ENCODE peak calls at places on chromosomes 1 and 21, in eight cellular contexts. I is T-helper 1 cell, D is coronary artery, X is A172, Q is EL, Y is EH, G is OCI-M1, U is SK-N-DZ. R is an unnamed sample.

GRCh38 chr1:102834688-102835320 is 273.5 kb downstream of the COL11A1 start:
- DNase-seq in I (no peak), D (no peak), X (peak; percentile 20), Q (peak; percentile 64), Y (peak; percentile 91), G (no peak), U (no peak), R (no peak)

GRCh38 chr1:26148887-26149286 is 10.0 kb upstream of the FAM110D start:
- DNase-seq in I (no peak), D (no peak), X (no peak), Q (no peak), Y (no peak), G (no peak), U (no peak), R (no peak)

GRCh38 chr1:61851849-61852692 is 109.8 kb downstream of the PATJ start:
- DNase-seq in I (no peak), D (no peak), X (peak; percentile 62), Q (peak; percentile 65), Y (peak; percentile 77), G (peak; percentile 79), U (peak; percentile 59), R (no peak)

GRCh38 chr1:20290624-20291597 is at the start of gene VWA5B1:
- DNase-seq in I (no peak), D (no peak), X (no peak), Q (no peak), Y (no peak), G (no peak), U (no peak), R (no peak)

GRCh38 chr1:45721207-45721606 is 29.2 kb downstream of the IPP start:
- DNase-seq in I (no peak), D (no peak), X (no peak), Q (peak; percentile 66), Y (peak; percentile 94), G (no peak), U (no peak), R (no peak)

GRCh38 chr1:81305997-81306452 is 494.7 kb upstream of the ADGRL2 start:
- DNase-seq in I (no peak), D (no peak), X (peak; percentile 43), Q (peak; percentile 36), Y (peak; percentile 40), G (peak; percentile 62), U (peak; percentile 89), R (no peak)

GRCh38 chr1:94093996-94094395 is 27.0 kb downstream of the ABCA4 start:
- DNase-seq in I (no peak), D (no peak), X (no peak), Q (peak; percentile 36), Y (no peak), G (no peak), U (no peak), R (no peak)

GRCh38 chr1:180098242-180098995 is 56.2 kb upstream of the QSOX1 start:
- DNase-seq in I (no peak), D (no peak), X (peak; percentile 61), Q (peak; percentile 83), Y (peak; percentile 79), G (peak; percentile 24), U (no peak), R (no peak)

GRCh38 chr1:204166237-204166636 is at the start of gene REN:
- DNase-seq in I (no peak), D (no peak), X (no peak), Q (no peak), Y (no peak), G (no peak), U (no peak), R (no peak)

GRCh38 chr1:206786212-206786886 is 14.1 kb upstream of the IL10 start:
- DNase-seq in I (no peak), D (no peak), X (no peak), Q (no peak), Y (no peak), G (no peak), U (no peak), R (no peak)

GRCh38 chr1:182484531-182485257 is 34.7 kb downstream of the RGSL1 start:
- DNase-seq in I (no peak), D (no peak), X (no peak), Q (no peak), Y (no peak), G (peak; percentile 73), U (peak; percentile 1), R (no peak)

GRCh38 chr1:230167419-230167852 is 100.4 kb downstream of the GALNT2 start:
- DNase-seq in I (peak; percentile 21), D (no peak), X (peak; percentile 55), Q (peak; percentile 54), Y (peak; percentile 53), G (peak; percentile 83), U (peak; percentile 62), R (peak; percentile 18)

GRCh38 chr1:17239420-17239819 is 9.5 kb upstream of the PADI3 start:
- DNase-seq in I (no peak), D (no peak), X (peak; percentile 82), Q (peak; percentile 88), Y (peak; percentile 94), G (peak; percentile 83), U (peak; percentile 65), R (no peak)

GRCh38 chr1:20992327-20993056 is 184.2 kb downstream of the EIF4G3 start:
- DNase-seq in I (no peak), D (no peak), X (no peak), Q (no peak), Y (peak; percentile 42), G (no peak), U (no peak), R (no peak)

GRCh38 chr1:240967070-240967724 is 355.2 kb upstream of the GREM2 start:
- DNase-seq in I (no peak), D (no peak), X (peak; percentile 43), Q (peak; percentile 21), Y (peak; percentile 35), G (peak; percentile 20), U (no peak), R (no peak)

GRCh38 chr1:245751671-245752070 is 596.9 kb downstream of the KIF26B start:
- DNase-seq in I (no peak), D (no peak), X (no peak), Q (no peak), Y (peak; percentile 52), G (no peak), U (peak; percentile 34), R (no peak)

GRCh38 chr1:210915890-210916507 is 217.9 kb downstream of the KCNH1 start:
- DNase-seq in I (no peak), D (no peak), X (no peak), Q (no peak), Y (no peak), G (no peak), U (no peak), R (no peak)

GRCh38 chr21:28436286-28436932 is 556.3 kb downstream of the LTN1 start:
- DNase-seq in I (no peak), D (no peak), X (peak; percentile 77), Q (peak; percentile 68), Y (peak; percentile 77), G (no peak), U (no peak), R (no peak)

GRCh38 chr1:209633335-209633997 is 18.8 kb downstream of the LAMB3 start:
- DNase-seq in I (no peak), D (no peak), X (peak; percentile 48), Q (peak; percentile 69), Y (peak; percentile 85), G (no peak), U (no peak), R (no peak)

GRCh38 chr1:79716481-79716880 is 710.0 kb upstream of the ADGRL4 start:
- DNase-seq in I (no peak), D (no peak), X (peak; percentile 19), Q (peak; percentile 5), Y (no peak), G (no peak), U (no peak), R (no peak)

GRCh38 chr1:154418062-154418897 is 13.1 kb downstream of the IL6R start:
- DNase-seq in I (no peak), D (no peak), X (peak; percentile 95), Q (no peak), Y (no peak), G (no peak), U (peak; percentile 64), R (no peak)

GRCh38 chr1:208431721-208432120 is 187.5 kb upstream of the PLXNA2 start:
- DNase-seq in I (no peak), D (no peak), X (no peak), Q (peak; percentile 68), Y (peak; percentile 89), G (no peak), U (no peak), R (no peak)

GRCh38 chr1:227886503-227886961 is 61.2 kb downstream of the WNT9A start:
- DNase-seq in I (no peak), D (no peak), X (no peak), Q (no peak), Y (no peak), G (no peak), U (no peak), R (no peak)

GRCh38 chr1:208412994-208413393 is 168.8 kb upstream of the PLXNA2 start:
- DNase-seq in I (no peak), D (no peak), X (no peak), Q (no peak), Y (no peak), G (peak; percentile 49), U (no peak), R (no peak)

GRCh38 chr1:64172458-64172983 is 30.9 kb upstream of the UBE2U start:
- DNase-seq in I (no peak), D (no peak), X (peak; percentile 55), Q (peak; percentile 60), Y (peak; percentile 66), G (no peak), U (peak; percentile 91), R (no peak)

GRCh38 chr1:200172311-200172710 is 144.8 kb downstream of the NR5A2 start:
- DNase-seq in I (no peak), D (no peak), X (peak; percentile 24), Q (peak; percentile 74), Y (peak; percentile 74), G (no peak), U (no peak), R (no peak)

GRCh38 chr1:23217421-23218115 is at the start of gene HTR1D:
- DNase-seq in I (no peak), D (no peak), X (no peak), Q (no peak), Y (no peak), G (no peak), U (no peak), R (no peak)

GRCh38 chr1:10399487-10399917 is 638 bp downstream of the PGD start:
- DNase-seq in I (no peak), D (no peak), X (no peak), Q (peak; percentile 60), Y (peak; percentile 54), G (no peak), U (no peak), R (no peak)

R was measured in activated T-helper 2 cell treated with anti-CD3 and anti-CD28 coated beads, Interferon-gamma antibody, Interleukin-2, Interleukin-4, amounts not matched to agents 10 μg/mL and 5 μg/mL and 100 μg/mL, durations not matched to agents 14 hours and 24 hours and 36 hours.